ENCODE peak calls at places on chromosomes 13 and 19, in five cellular contexts. One of them, this sample, is unnamed.
A peak's percentile ranks its signal among the peaks of the same experiment; 100 is the strongest.

GRCh38 chr19:38409631-38410133 is 6.8 kb downstream of the FAM98C start:
- DNase-seq in spleen: no peak
- DNase-seq in HCT116: no peak
- DNase-seq in heart left ventricle: peak; percentile 58
- DNase-seq in ovary: peak; percentile 38
- DNase-seq in this sample: no peak

GRCh38 chr19:40553885-40554857 is 22.5 kb upstream of the SHKBP1 start:
- DNase-seq in spleen: no peak
- DNase-seq in HCT116: no peak
- DNase-seq in heart left ventricle: no peak
- DNase-seq in ovary: no peak
- DNase-seq in this sample: no peak

GRCh38 chr13:107493271-107493670 is 722.1 kb downstream of the LIG4 start:
- DNase-seq in spleen: no peak
- DNase-seq in HCT116: no peak
- DNase-seq in heart left ventricle: no peak
- DNase-seq in ovary: no peak
- DNase-seq in this sample: no peak

GRCh38 chr13:52862358-52863206 is 14.1 kb upstream of the PCDH8 start:
- DNase-seq in spleen: no peak
- DNase-seq in HCT116: peak; percentile 24
- DNase-seq in heart left ventricle: no peak
- DNase-seq in ovary: no peak
- DNase-seq in this sample: no peak

GRCh38 chr13:86383151-86383550 is 583.9 kb upstream of the SLITRK6 start:
- DNase-seq in spleen: no peak
- DNase-seq in HCT116: no peak
- DNase-seq in heart left ventricle: no peak
- DNase-seq in ovary: no peak
- DNase-seq in this sample: no peak

GRCh38 chr13:76210262-76210661 is 574.1 kb downstream of the LMO7 start:
- DNase-seq in spleen: no peak
- DNase-seq in HCT116: no peak
- DNase-seq in heart left ventricle: peak; percentile 61
- DNase-seq in ovary: no peak
- DNase-seq in this sample: no peak

GRCh38 chr13:60654405-60654804 is 257.4 kb downstream of the TDRD3 start:
- DNase-seq in spleen: no peak
- DNase-seq in HCT116: no peak
- DNase-seq in heart left ventricle: peak; percentile 53
- DNase-seq in ovary: no peak
- DNase-seq in this sample: no peak

GRCh38 chr13:21812192-21812626 is 141.3 kb downstream of the FGF9 start:
- DNase-seq in spleen: no peak
- DNase-seq in HCT116: no peak
- DNase-seq in heart left ventricle: no peak
- DNase-seq in ovary: no peak
- DNase-seq in this sample: no peak

GRCh38 chr19:49331616-49332055 is 3.6 kb upstream of the CD37 start:
- DNase-seq in spleen: peak; percentile 91
- DNase-seq in HCT116: peak; percentile 37
- DNase-seq in heart left ventricle: peak; percentile 54
- DNase-seq in ovary: no peak
- DNase-seq in this sample: peak; percentile 64

GRCh38 chr19:29605653-29606419 is at the start of gene POP4:
- DNase-seq in spleen: peak; percentile 99
- DNase-seq in HCT116: peak; percentile 91
- DNase-seq in heart left ventricle: peak; percentile 99
- DNase-seq in ovary: peak; percentile 98
- DNase-seq in this sample: peak; percentile 99

GRCh38 chr19:36215276-36216171 is 618 bp downstream of the ZNF146 start:
- DNase-seq in spleen: no peak
- DNase-seq in HCT116: no peak
- DNase-seq in heart left ventricle: no peak
- DNase-seq in ovary: no peak
- DNase-seq in this sample: no peak
- TF ChIP-seq POLR2A in spleen: no peak
- TF ChIP-seq POLR2A in HCT116: no peak
- TF ChIP-seq POLR2A in heart left ventricle: no peak
- TF ChIP-seq POLR2A in ovary: no peak
- TF ChIP-seq POLR2A in this sample: no peak

DNA sequence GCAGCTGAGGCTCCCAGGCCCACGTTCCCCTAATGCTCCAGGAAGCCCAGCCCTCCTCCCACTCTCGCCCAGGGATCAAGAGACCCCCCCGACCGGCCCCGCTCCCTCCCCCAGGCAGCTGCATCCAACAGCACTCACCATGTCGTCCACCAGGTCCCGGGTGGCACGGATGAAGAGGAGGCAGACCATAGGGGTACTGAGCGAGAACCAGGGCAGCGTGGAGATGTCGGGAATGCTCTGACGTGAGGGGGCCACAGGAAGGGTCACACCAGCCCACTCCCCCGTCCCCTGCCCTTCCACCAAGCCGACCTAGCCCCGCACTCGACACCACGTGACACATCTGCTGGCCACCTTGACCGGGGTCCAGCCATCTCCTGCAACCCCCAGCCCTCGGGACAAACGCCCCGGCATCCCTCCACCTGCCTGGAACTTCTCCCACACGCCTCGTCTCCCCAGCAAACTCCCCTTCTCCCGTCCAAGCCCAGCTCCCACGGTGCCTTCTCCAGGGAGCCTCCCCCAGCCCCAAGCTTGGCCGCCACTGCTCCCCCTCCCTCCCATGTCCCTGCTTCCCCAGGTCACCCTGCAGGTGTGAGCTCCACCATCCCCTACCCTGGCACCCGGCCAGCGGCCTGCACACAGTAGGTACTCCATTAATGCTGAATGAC is 4.9 kb downstream of the ATP8B3 start:
- DNase-seq in spleen: peak; percentile 59
- DNase-seq in HCT116: no peak
- DNase-seq in heart left ventricle: peak; percentile 10
- DNase-seq in ovary: no peak
- DNase-seq in this sample: no peak
- H3K4me1 ChIP-seq in spleen: peaks cover 13% of the 10 kb centered on the region
- H3K4me1 ChIP-seq in HCT116: peaks cover 12% of the 10 kb centered on the region
- H3K4me1 ChIP-seq in heart left ventricle: peaks cover 9% of the 10 kb centered on the region
- H3K4me1 ChIP-seq in ovary: no peaks in the 10 kb centered on the region
- H3K4me1 ChIP-seq in this sample: peaks cover 8% of the 10 kb centered on the region

GRCh38 chr19:12400618-12401502 is at the start of gene ZNF799:
- DNase-seq in spleen: peak; percentile 98
- DNase-seq in HCT116: peak; percentile 94
- DNase-seq in heart left ventricle: peak; percentile 99
- DNase-seq in ovary: peak; percentile 94
- DNase-seq in this sample: peak; percentile 99
- TF ChIP-seq POLR2A in spleen: no peak
- TF ChIP-seq POLR2A in HCT116: no peak
- TF ChIP-seq POLR2A in heart left ventricle: peak; percentile 62
- TF ChIP-seq POLR2A in ovary: peak; percentile 52
- TF ChIP-seq POLR2A in this sample: no peak

GRCh38 chr19:46349311-46349993 is 2.6 kb downstream of the PPP5C start:
- DNase-seq in spleen: no peak
- DNase-seq in HCT116: no peak
- DNase-seq in heart left ventricle: no peak
- DNase-seq in ovary: no peak
- DNase-seq in this sample: no peak

GRCh38 chr19:46346821-46347571 is at the start of gene PPP5C:
- DNase-seq in spleen: peak; percentile 97
- DNase-seq in HCT116: peak; percentile 89
- DNase-seq in heart left ventricle: peak; percentile 97
- DNase-seq in ovary: peak; percentile 92
- DNase-seq in this sample: peak; percentile 96

GRCh38 chr19:46347572-46347883 is 641 bp downstream of the PPP5C start:
- DNase-seq in spleen: no peak
- DNase-seq in HCT116: no peak
- DNase-seq in heart left ventricle: no peak
- DNase-seq in ovary: no peak
- DNase-seq in this sample: no peak

GRCh38 chr19:46350029-46350757 is 3.3 kb downstream of the PPP5C start:
- DNase-seq in spleen: no peak
- DNase-seq in HCT116: no peak
- DNase-seq in heart left ventricle: peak; percentile 46
- DNase-seq in ovary: no peak
- DNase-seq in this sample: no peak

DNA sequence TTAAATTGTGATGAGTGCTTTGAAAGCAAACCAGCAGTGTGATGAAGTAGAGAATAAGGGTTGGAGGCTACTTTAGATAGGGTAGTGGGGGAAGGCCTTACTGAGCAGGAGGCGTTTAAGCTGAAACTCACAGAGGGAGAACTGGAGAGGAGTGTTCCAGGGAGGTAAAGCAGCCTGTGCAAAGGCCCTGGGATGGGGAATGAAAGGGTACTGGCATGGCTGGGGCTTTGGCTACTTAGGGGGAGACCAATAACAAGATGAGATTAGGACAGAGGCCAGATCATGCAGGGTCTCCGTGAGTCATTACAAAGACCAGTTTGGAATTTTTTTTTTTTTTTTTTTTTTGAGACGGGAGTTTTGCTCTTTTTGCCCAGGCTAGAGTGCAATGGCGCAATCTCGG is 1.1 kb downstream of the PPP5C start:
- DNase-seq in spleen: no peak
- DNase-seq in HCT116: no peak
- DNase-seq in heart left ventricle: no peak
- DNase-seq in ovary: no peak
- DNase-seq in this sample: no peak
- H3K4me1 ChIP-seq in spleen: peaks cover 62% of the 10 kb centered on the region
- H3K4me1 ChIP-seq in HCT116: no peaks in the 10 kb centered on the region
- H3K4me1 ChIP-seq in heart left ventricle: peaks cover 51% of the 10 kb centered on the region
- H3K4me1 ChIP-seq in ovary: peaks cover 19% of the 10 kb centered on the region
- H3K4me1 ChIP-seq in this sample: peaks cover 60% of the 10 kb centered on the region

DNA sequence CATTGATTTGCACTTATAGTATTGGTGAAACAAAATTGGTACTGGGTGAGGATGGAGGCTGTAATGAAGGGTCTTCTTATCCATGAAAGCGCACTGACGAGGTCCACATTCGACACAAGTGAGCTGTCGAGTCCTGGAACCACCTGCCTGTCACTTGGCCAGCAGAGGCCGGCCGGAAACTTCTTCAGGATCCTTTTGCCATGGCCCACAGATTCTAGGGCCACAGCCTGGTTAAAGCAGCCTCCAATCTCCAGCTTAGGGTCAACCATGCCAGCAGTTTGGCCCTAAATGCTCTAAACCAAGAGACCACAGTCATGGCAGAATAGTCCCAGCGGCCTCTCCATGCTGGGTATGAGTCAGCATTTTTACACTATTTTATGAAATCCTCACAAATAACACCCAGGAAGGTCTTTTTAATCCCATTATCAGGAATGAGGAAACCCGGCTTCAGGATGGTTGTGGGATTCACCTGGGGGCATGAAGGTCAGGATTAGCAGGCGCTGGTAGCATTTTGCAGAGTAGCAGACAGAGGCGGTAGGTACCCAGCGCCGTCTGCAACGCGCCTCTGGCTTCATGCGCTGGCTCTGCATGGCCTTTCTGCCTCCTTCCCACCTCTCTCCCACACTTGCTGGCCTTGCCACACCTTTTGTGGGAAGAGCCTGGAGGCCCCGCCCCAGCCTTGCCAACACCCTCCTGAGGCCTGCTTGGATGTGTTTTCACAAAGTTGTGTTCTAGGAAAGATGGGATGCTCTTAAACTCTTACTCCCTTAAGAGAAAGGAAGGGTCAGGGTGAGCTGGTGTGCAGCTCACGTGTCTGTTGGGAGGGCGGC is 15.2 kb downstream of the GAS6 start:
- DNase-seq in spleen: no peak
- DNase-seq in HCT116: no peak
- DNase-seq in heart left ventricle: no peak
- DNase-seq in ovary: no peak
- DNase-seq in this sample: no peak
- TF ChIP-seq POLR2A in spleen: no peak
- TF ChIP-seq POLR2A in HCT116: no peak
- TF ChIP-seq POLR2A in heart left ventricle: no peak
- TF ChIP-seq POLR2A in ovary: no peak
- TF ChIP-seq POLR2A in this sample: no peak